ENCODE peak calls at places on chromosomes 12 and 14, in five cellular contexts. O is thoracic aorta, H is OCI-LY7, D is GM23248, S is HCT116. R is an unnamed sample. For H3K4me1, the result is how much of the 10 kb centered on the place peaks cover.

GRCh38 chr12:47160296-47161244 is 80.8 kb upstream of the AMIGO2 start:
- DNase-seq in S (no peak), H (no peak), O (no peak), D (no peak), R (no peak)

GRCh38 chr12:52519826-52520662 is at the start of gene KRT5:
- DNase-seq in S (no peak), H (no peak), O (no peak), D (no peak), R (no peak)

GRCh38 chr12:52423661-52424503 is 10.3 kb downstream of the KRT75 start:
- DNase-seq in O (no peak), D (no peak), H (no peak), S (no peak), R (no peak)

GRCh38 chr12:15155271-15155670 is 65.9 kb downstream of the RERG start:
- DNase-seq in H (no peak), D (no peak), O (no peak), S (no peak), R (peak)

GRCh38 chr12:68972570-68972969 is 39.6 kb upstream of the CPM start:
- DNase-seq in S (no peak), H (no peak), O (no peak), D (no peak), R (no peak)

GRCh38 chr14:81414123-81414522 is 14.0 kb upstream of the STON2 start:
- DNase-seq in H (no peak), O (no peak), D (no peak), S (no peak), R (no peak)

GRCh38 chr14:95233702-95234241 is 76.4 kb upstream of the DICER1 start:
- DNase-seq in O (no peak), H (peak), D (no peak), S (no peak), R (no peak)

GRCh38 chr14:23481992-23482813 is 12.7 kb downstream of the NGDN start:
- DNase-seq in H (no peak), O (no peak), S (no peak), D (no peak), R (peak)

GRCh38 chr12:65335021-65335714 is 56.7 kb downstream of the MSRB3 start:
- DNase-seq in S (peak), H (no peak), D (peak), O (no peak), R (no peak)

GRCh38 chr12:25590021-25590721 is 37.1 kb upstream of the LMNTD1 start:
- DNase-seq in O (no peak), H (no peak), S (no peak), D (no peak), R (no peak)

GRCh38 chr12:109719123-109720022 is 5.7 kb downstream of the FAM222A start:
- DNase-seq in H (no peak), O (no peak), D (no peak), S (no peak), R (peak)

GRCh38 chr12:6200266-6201198 is at the start of gene CD9:
- DNase-seq in S (peak), H (no peak), D (peak), O (no peak), R (peak)

GRCh38 chr12:29334911-29335310 is 46.1 kb downstream of the ERGIC2 start:
- DNase-seq in S (no peak), O (no peak), D (peak), H (no peak), R (no peak)

GRCh38 chr14:71444030-71444822 is 488.0 kb upstream of the RGS6 start:
- DNase-seq in D (no peak), S (no peak), O (no peak), H (no peak), R (no peak)

GRCh38 chr14:22388669-22389625 is 200.1 kb downstream of the DAD1 start:
- DNase-seq in O (no peak), S (no peak), H (no peak), D (peak), R (no peak)

GRCh38 chr14:24254630-24255392 is 8.2 kb downstream of the TGM1 start:
- DNase-seq in H (no peak), S (no peak), O (no peak), D (no peak), R (no peak)

GRCh38 chr14:100339757-100340453 is 16.8 kb downstream of the SLC25A47 start:
- DNase-seq in O (no peak), S (no peak), H (no peak), D (no peak), R (no peak)

GRCh38 chr12:51873251-51873994 is 14.5 kb upstream of the ANKRD33 start:
- DNase-seq in D (no peak), S (no peak), O (no peak), H (no peak), R (no peak)

GRCh38 chr12:12561305-12562015 is 1.2 kb downstream of the DUSP16 start:
- DNase-seq in D (peak), S (no peak), H (peak), O (peak), R (peak)

GRCh38 chr12:12807970-12808702 is 5.0 kb upstream of the DDX47 start:
- DNase-seq in O (no peak), D (peak), S (no peak), H (peak), R (no peak)

GRCh38 chr14:66746316-66747006 is 238.5 kb downstream of the GPHN start:
- DNase-seq in S (peak), H (peak), D (peak), O (no peak), R (peak)

GRCh38 chr12:96249196-96250118 is 55.3 kb downstream of the ELK3 start:
- DNase-seq in S (no peak), H (no peak), O (no peak), D (peak), R (peak)

GRCh38 chr14:88209273-88209672 is 113.8 kb downstream of the KCNK10 start:
- DNase-seq in D (no peak), H (no peak), O (no peak), S (no peak), R (no peak)

GRCh38 chr12:116677202-116677651 is 60.6 kb downstream of the SPRING1 start:
- DNase-seq in O (no peak), D (no peak), H (no peak), S (no peak), R (no peak)

GRCh38 chr12:100401660-100402059 is 44.8 kb downstream of the SLC17A8 start:
- DNase-seq in O (no peak), D (peak), S (no peak), H (no peak), R (no peak)

GRCh38 chr14:103548463-103549351 is 13.8 kb downstream of the BAG5 start:
- DNase-seq in O (no peak), D (no peak), H (no peak), S (no peak), R (peak)

GRCh38 chr12:106122004-106122403 is 16.8 kb downstream of the NUAK1 start:
- DNase-seq in H (no peak), O (no peak), D (no peak), S (no peak), R (no peak)

GRCh38 chr12:106118278-106118820 is 20.4 kb downstream of the NUAK1 start:
- DNase-seq in H (no peak), O (no peak), D (peak), S (no peak), R (no peak)

GRCh38 chr12:106120578-106121105 is 18.1 kb downstream of the NUAK1 start:
- DNase-seq in O (no peak), S (no peak), D (no peak), H (no peak), R (no peak)

GRCh38 chr12:106123110-106123509 is 15.6 kb downstream of the NUAK1 start:
- DNase-seq in O (no peak), H (no peak), D (no peak), S (no peak), R (no peak)

GRCh38 chr12:106119301-106119700 is 19.5 kb downstream of the NUAK1 start:
- DNase-seq in O (no peak), S (no peak), H (no peak), D (no peak), R (no peak)
- H3K4me1 ChIP-seq in O (under half), S (under half), H (under half), D (under half), R (under half)

DNA sequence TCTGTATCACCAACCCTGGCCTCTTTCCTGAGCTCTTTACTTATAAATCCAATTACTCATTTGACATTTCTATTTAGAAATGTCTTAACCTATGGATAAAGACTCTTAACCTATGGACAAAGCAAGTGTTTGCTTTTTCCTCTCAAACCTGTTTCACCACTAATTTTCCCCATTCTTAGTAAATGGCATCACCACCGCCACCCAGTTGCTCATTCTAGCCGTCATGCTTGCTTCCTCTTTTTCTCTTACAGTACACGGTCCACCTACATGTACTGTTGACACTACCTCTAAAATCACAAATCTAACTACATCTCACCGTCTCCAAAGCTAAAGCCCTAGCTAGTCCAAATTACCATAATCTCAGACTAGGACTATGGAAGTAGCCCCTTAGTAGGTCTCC is 60.0 kb downstream of the CAPS2 start:
- DNase-seq in H (no peak), D (no peak), O (no peak), S (no peak), R (no peak)
- H3K4me1 ChIP-seq in H (under half), D (under half), O (under half), S (under half), R (under half)

DNA sequence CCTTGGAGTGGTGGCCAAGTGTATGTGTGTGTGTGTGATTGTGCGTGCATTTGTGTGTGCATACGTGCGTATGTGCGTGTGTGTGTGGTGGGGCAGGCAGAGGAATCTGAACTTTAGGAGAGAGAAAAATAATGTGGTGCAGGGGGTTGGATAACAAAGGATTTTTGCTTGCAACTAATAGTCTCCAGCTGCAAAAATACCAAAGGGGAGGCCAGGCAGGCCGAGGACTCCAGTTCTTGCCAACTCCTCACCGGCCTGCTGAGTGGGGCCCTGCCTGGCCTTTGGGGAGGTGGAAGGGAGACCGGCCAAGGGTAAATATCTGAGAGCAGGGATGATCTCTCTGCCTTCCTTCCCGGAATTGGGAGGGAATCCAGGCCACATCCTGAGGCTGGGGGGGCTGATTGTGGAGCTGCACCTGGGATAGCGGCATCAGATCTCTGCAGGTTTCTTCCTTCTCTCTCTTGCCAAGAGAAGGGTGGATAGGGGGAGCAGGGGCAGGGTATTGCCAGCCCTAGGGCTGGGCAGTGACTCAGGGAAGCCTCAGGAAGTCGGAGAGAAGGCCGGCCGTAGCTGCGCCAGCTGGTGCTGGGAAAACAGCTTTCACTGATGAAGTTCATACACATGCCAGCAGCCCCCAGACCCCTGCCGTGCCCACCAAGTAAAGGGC is 4.5 kb upstream of the LRP1-AS start:
- DNase-seq in O (no peak), H (no peak), D (peak), S (no peak), R (no peak)
- H3K4me1 ChIP-seq in O (half or more), H (under half), D (half or more), S (under half), R (under half)

GRCh38 chr12:119788783-119789182 is 88.3 kb downstream of the CIT start:
- DNase-seq in S (no peak), H (no peak), O (no peak), D (peak), R (no peak)
- H3K4me1 ChIP-seq in S (under half), H (under half), O (under half), D (under half), R (under half)

GRCh38 chr12:56462565-56462964 is 5.8 kb upstream of the SPRYD4 start:
- DNase-seq in O (no peak), S (no peak), D (no peak), H (no peak), R (no peak)
- H3K4me1 ChIP-seq in O (under half), S (under half), D (under half), H (under half), R (under half)

DNA sequence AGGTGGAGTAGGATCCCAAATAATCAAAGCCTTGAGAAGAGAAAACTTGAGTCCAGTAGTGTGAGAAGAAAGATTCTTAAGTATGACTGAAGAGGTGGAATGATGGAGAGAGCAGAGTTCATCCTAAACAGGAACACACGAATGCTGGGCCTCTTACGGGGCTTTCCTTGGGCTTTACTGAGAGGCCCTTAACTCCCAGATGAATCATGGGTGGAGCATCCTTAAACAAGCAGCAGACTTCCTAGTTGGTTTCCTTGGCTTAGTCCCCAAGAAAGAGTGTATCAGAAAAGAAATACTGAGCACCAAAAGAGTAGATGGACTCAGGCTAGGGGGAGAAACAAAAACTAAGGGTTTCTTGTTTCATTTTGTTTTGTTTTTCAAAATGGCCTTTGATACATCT is 132.5 kb downstream of the GPR135 start:
- DNase-seq in S (no peak), O (no peak), H (no peak), D (peak), R (no peak)
- H3K4me1 ChIP-seq in S (under half), O (under half), H (under half), D (half or more), R (under half)

DNA sequence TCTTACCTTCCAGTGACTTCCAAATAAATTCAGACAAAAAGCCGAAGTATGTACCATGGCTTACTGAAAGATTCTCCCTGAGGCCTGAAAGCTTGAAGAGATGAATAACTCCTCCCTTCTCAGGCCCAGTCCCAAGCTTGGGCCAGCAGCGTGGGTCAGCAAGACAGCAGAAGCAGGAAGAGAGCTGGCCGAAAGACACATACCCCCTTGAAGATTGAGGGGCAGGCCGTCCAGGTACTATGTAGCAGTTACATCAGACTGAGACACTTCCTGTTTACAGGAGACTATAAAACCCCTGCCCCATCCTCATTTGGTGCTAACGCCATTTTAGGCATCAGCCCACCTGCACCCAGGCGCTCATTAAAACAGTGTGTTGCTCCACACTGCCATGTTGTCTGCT is 15.0 kb downstream of the NDUFA12 start:
- DNase-seq in O (no peak), S (no peak), D (no peak), H (peak), R (no peak)
- H3K4me1 ChIP-seq in O (under half), S (under half), D (under half), H (under half), R (under half)

GRCh38 chr14:50036211-50036610 is 80.2 kb downstream of the VCPKMT start:
- DNase-seq in D (no peak), S (no peak), H (no peak), O (no peak), R (no peak)

GRCh38 chr14:50035214-50035613 is 81.2 kb downstream of the VCPKMT start:
- DNase-seq in H (no peak), O (no peak), D (no peak), S (no peak), R (no peak)

GRCh38 chr14:50037240-50037639 is 79.1 kb downstream of the VCPKMT start:
- DNase-seq in O (no peak), H (no peak), S (no peak), D (no peak), R (no peak)

GRCh38 chr14:50037837-50038236 is 78.5 kb downstream of the VCPKMT start:
- DNase-seq in H (no peak), O (no peak), D (peak), S (no peak), R (no peak)

DNA sequence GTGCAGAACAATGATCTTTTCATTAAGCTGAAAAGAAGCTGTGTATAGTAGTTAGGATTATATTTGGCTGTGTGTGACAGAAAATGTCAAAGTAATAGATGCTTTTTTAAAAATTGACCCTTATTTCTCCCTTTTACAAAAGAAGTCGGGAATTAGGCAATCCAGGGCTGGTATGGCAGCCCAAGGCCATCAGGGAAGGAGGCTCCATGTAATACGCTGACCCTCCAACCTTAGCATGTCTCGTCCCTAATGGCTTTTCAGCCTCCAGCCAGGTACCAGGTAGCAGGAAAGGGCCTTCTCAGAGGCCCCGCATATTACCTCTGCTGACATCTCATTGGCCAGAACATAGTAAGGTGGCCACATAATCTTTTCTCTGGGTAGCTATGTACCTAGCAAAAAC is 79.7 kb downstream of the VCPKMT start:
- DNase-seq in H (no peak), S (no peak), D (no peak), O (no peak), R (no peak)
- H3K4me1 ChIP-seq in H (under half), S (under half), D (under half), O (under half), R (under half)